ENCODE peak calls at places on chromosomes 4 and X, in four cellular contexts. X is aorta, E is astrocyte, R is neural progenitor cell. Y is an unnamed sample.

GRCh38 chr4:7197910-7198309 is 5.6 kb downstream of the SORCS2 start:
- DNase-seq in X (peak; percentile 73), E (no peak), R (no peak), Y (no peak)

GRCh38 chr4:183035726-183036415 is 63.2 kb upstream of the WWC2 start:
- DNase-seq in R (peak; percentile 29), E (no peak), X (no peak), Y (no peak)

GRCh38 chr4:87659247-87659931 is 9.3 kb downstream of the DMP1 start:
- DNase-seq in R (no peak), X (no peak), E (peak; percentile 16), Y (no peak)

GRCh38 chr4:137359691-137360315 is 172.5 kb downstream of the PCDH18 start:
- DNase-seq in X (no peak), R (no peak), E (no peak), Y (peak; percentile 35)

GRCh38 chrX:115892056-115892708 is 278.4 kb upstream of the AGTR2 start:
- DNase-seq in E (no peak), R (no peak), X (no peak), Y (no peak)

GRCh38 chr4:11175374-11175773 is 253.3 kb downstream of the HS3ST1 start:
- DNase-seq in R (no peak), X (no peak), E (no peak), Y (no peak)

GRCh38 chr4:128220286-128221235 is 67.1 kb downstream of the PGRMC2 start:
- DNase-seq in X (no peak), R (no peak), E (peak; percentile 87), Y (peak; percentile 75)

GRCh38 chr4:88005086-88005485 is 2.3 kb upstream of the PKD2 start:
- DNase-seq in X (no peak), R (no peak), E (peak; percentile 26), Y (peak; percentile 31)

GRCh38 chr4:118811008-118811764 is 24.7 kb downstream of the SEC24D start:
- DNase-seq in E (peak; percentile 84), R (no peak), X (no peak), Y (peak; percentile 88)

GRCh38 chrX:19709812-19710518 is 177.4 kb downstream of the SH3KBP1 start:
- DNase-seq in X (no peak), E (peak; percentile 78), R (no peak), Y (peak; percentile 93)

GRCh38 chr4:94595880-94596483 is 144.2 kb downstream of the PDLIM5 start:
- DNase-seq in R (peak; percentile 46), E (peak; percentile 47), X (no peak), Y (peak; percentile 74)

GRCh38 chr4:147096667-147097604 is 151.3 kb upstream of the TTC29 start:
- DNase-seq in R (peak; percentile 60), X (no peak), E (no peak), Y (peak; percentile 69)

GRCh38 chr4:186957952-186958555 is 234.4 kb upstream of the FAT1 start:
- DNase-seq in R (peak; percentile 37), X (no peak), E (peak; percentile 47), Y (peak; percentile 33)

GRCh38 chr4:140743194-140743931 is 12.8 kb downstream of the TBC1D9 start:
- DNase-seq in X (no peak), E (peak; percentile 45), R (peak; percentile 64), Y (peak; percentile 57)

GRCh38 chrX:124211312-124211942 is 121.0 kb upstream of the TEX13D start:
- DNase-seq in E (no peak), R (peak; percentile 50), X (no peak), Y (peak; percentile 3)

GRCh38 chr4:153018716-153019115 is 82.6 kb downstream of the FHDC1 start:
- DNase-seq in X (no peak), R (no peak), E (no peak), Y (no peak)

GRCh38 chr4:121654738-121655137 is 42.0 kb downstream of the ANXA5 start:
- DNase-seq in E (no peak), X (no peak), R (no peak), Y (no peak)

GRCh38 chr4:36159208-36159607 is 85.1 kb downstream of the ARAP2 start:
- DNase-seq in R (no peak), X (no peak), E (no peak), Y (no peak)

DNA sequence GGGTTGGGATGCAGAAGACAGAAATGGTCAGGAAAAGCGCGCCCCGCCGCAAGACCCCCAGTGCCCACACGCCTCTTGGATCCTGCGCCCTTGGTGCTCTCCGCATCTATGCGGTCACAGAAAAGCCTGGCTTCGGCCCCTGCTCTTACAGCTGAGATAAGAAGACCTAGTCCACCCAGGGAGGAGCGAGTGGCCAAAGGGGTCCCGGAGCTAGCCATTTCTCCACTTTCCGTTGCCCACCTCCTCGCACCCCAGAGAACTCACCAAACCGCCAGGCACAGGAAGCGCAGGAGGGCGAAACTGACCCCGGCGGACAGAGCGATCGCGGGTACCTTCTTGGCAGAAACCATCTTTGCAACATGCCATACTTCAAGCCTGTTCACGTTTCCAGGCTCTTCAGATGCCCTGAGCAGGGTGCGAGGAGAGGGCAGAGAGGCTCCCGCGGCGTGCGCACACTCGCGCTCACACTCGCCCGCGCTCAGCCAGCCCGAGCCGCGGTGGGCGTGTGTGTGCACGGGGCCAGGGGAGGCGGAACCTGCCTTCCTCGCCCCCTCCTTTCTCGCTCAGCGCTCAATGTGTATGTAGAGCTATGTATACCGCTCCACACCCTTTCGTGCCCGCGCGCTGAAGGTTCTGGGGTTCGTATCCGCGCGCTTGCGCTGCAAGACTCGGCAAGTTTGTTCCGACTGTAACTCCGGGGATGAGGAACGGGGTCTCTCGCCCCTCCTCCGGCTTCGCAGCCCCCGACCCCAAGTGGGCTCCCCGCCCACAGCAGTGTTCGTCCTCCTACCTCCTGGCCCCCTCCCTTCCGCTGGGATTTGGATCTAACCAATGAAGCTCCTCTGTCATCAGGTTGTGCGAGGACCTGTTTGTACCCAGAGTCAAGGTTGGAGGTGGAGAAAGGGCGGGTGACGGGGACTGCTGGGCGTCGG is at the start of gene GABRA4:
- DNase-seq in R (peak; percentile 55), E (peak; percentile 10), X (no peak), Y (no peak)
- H3K4me3 ChIP-seq in R (peak within 1 kb of the TSS; percentile 70), E (peak within 1 kb of the TSS; percentile 62), X (no peak within 1 kb of the TSS), Y (peak within 1 kb of the TSS; percentile 45)

GRCh38 chrX:154530286-154530685 is 14.3 kb upstream of the FAM3A start:
- DNase-seq in R (no peak), E (no peak), X (no peak), Y (no peak)

GRCh38 chrX:154529206-154529612 is 13.2 kb upstream of the FAM3A start:
- DNase-seq in X (no peak), E (no peak), R (no peak), Y (peak; percentile 15)

GRCh38 chrX:154526901-154527675 is 11.1 kb upstream of the FAM3A start:
- DNase-seq in X (peak; percentile 89), E (peak; percentile 58), R (peak; percentile 88), Y (peak; percentile 67)

GRCh38 chrX:154531626-154532025 is 15.0 kb downstream of the G6PD start:
- DNase-seq in R (no peak), X (peak; percentile 89), E (peak; percentile 64), Y (peak; percentile 56)

GRCh38 chrX:154525606-154526490 is 9.8 kb upstream of the FAM3A start:
- DNase-seq in X (no peak), E (no peak), R (no peak), Y (no peak)
- H3K4me3 ChIP-seq in X (no peak overlapping the region), E (no peak overlapping the region), R (no peak overlapping the region), Y (no peak overlapping the region)

GRCh38 chr4:154078504-154079350 is 289.8 kb upstream of the SFRP2 start:
- DNase-seq in E (no peak), R (no peak), X (no peak), Y (no peak)

GRCh38 chr4:154076921-154077320 is 288.0 kb upstream of the SFRP2 start:
- DNase-seq in R (no peak), X (no peak), E (no peak), Y (no peak)

DNA sequence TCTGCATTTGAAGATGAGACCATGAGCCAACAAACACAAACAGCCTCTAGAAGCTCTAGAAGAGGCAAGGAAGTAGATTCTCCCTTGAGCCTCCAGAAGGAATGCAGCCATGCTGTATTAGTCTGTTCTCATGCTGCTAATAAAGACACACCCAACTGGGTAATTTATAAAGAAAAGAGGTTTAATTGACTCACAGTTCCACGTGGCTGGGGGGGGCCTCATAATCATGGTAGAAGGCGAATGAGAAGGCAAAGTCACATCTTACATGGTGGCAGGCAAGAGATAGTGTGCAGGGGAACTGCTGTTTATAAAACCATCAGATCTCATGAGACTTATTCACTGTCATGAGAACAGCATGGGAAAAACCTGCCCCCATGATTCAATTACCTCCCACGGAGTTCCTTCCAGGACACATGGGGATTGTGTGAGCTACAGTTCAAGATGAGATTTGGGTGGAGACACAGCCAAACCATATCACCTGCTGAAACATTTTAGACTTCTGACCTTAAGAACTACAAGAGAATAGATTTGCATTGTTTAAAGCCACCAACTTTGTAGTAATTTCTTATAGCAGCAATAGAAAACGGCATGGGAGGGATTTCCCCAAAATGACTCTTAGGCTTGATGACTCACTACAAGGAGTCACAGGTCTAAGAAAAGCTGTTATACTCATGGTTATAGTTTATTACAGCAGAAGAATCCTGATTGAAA is 284.4 kb upstream of the SFRP2 start:
- DNase-seq in E (peak; percentile 66), X (no peak), R (no peak), Y (no peak)
- H3K4me3 ChIP-seq in E (no peak overlapping the region), X (no peak overlapping the region), R (no peak overlapping the region), Y (no peak overlapping the region)

GRCh38 chr4:58163172-58163571 is 1053.0 kb upstream of the IGFBP7 start:
- DNase-seq in E (no peak), X (no peak), R (peak; percentile 9), Y (no peak)
- H3K4me3 ChIP-seq in E (no peak overlapping the region), X (no peak overlapping the region), R (no peak overlapping the region), Y (no peak overlapping the region)

DNA sequence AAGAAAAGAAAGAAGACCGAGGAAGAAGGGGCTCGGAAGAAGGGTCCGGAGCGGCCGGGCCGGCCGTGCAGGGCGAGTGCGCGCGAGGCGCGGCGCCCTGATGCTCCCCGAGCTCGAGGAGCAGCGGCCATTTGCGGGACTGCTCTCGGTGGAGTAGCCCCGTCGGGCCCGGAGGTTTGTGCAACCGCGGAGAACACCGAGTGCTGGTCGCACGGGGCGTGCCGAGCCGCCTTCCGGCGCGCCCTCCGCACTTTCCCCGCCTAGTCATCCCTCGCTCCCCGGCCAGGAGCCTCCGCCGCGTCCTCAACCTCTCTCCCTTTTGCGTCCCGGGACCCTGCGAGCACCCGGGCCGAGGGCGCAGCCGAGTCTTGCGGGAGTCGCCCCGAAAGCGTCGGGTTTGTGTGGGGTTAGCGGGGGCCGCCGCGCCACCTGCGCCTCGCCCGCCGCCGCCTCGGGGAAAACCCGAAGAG is 127.4 kb downstream of the LAS1L start:
- DNase-seq in R (peak; percentile 3), E (no peak), X (no peak), Y (no peak)
- H3K4me3 ChIP-seq in R (no peak overlapping the region), E (no peak overlapping the region), X (no peak overlapping the region), Y (no peak overlapping the region)